ENCODE peak calls at places on chromosomes 12 and 14, in four cellular contexts. E is germinal center; W is activated T-cell treated with anti-CD3 and anti-CD28 coated beads, Interleukin-2, amount 50 U/mL, for 48 hours; B is stomach. U is an unnamed sample.

GRCh38 chr12:120067901-120068300 is 48.7 kb downstream of the RAB35 start:
- DNase-seq in B (no peak), W (no peak), E (no peak), U (no peak)

GRCh38 chr14:95098984-95099599 is 58.2 kb downstream of the DICER1 start:
- DNase-seq in B (peak; percentile 63), E (no peak), W (peak; percentile 26), U (no peak)

GRCh38 chr14:85426068-85426935 is 103.6 kb upstream of the FLRT2 start:
- DNase-seq in B (no peak), E (no peak), W (no peak), U (no peak)

GRCh38 chr12:27651201-27651600 is 45.0 kb upstream of the REP15 start:
- DNase-seq in W (no peak), B (no peak), E (no peak), U (no peak)

GRCh38 chr12:65740506-65740872 is 83.8 kb upstream of the HMGA2 start:
- DNase-seq in W (no peak), E (no peak), B (no peak), U (no peak)

GRCh38 chr14:92702441-92702918 is 45.9 kb downstream of the LGMN start:
- DNase-seq in E (no peak), B (no peak), W (no peak), U (no peak)

GRCh38 chr12:11836282-11836963 is 186.9 kb downstream of the ETV6 start:
- DNase-seq in E (peak; percentile 88), W (peak; percentile 79), B (peak; percentile 50), U (peak; percentile 78)

GRCh38 chr12:15597125-15597830 is 191.9 kb downstream of the EPS8 start:
- DNase-seq in W (no peak), E (no peak), B (no peak), U (no peak)

GRCh38 chr12:95739561-95740313 is 50.8 kb downstream of the NTN4 start:
- DNase-seq in W (no peak), E (no peak), B (no peak), U (no peak)

GRCh38 chr12:5827591-5827990 is 117.5 kb downstream of the ANO2 start:
- DNase-seq in B (no peak), E (no peak), W (no peak), U (no peak)

GRCh38 chr14:89489796-89490506 is 72.9 kb upstream of the FOXN3 start:
- DNase-seq in W (no peak), E (no peak), B (no peak), U (no peak)

GRCh38 chr14:100140452-100141132 is 18.9 kb downstream of the DEGS2 start:
- DNase-seq in B (peak; percentile 51), E (no peak), W (no peak), U (no peak)

GRCh38 chr12:109999983-110000505 is 814 bp downstream of the ANKRD13A start:
- DNase-seq in E (no peak), B (peak; percentile 35), W (no peak), U (no peak)

GRCh38 chr12:34595749-34596733 is 573.7 kb downstream of the ALG10 start:
- DNase-seq in W (no peak), E (no peak), B (no peak), U (peak; percentile 0)

GRCh38 chr12:83818888-83819287 is 1093.7 kb downstream of the SLC6A15 start:
- DNase-seq in B (no peak), E (no peak), W (no peak), U (no peak)

GRCh38 chr12:110279976-110280783 is 867 bp upstream of the ATP2A2 start:
- DNase-seq in B (peak; percentile 43), W (no peak), E (peak; percentile 71), U (peak; percentile 52)

GRCh38 chr12:102891756-102892155 is 25.3 kb downstream of the PAH start:
- DNase-seq in B (no peak), W (no peak), E (no peak), U (no peak)

GRCh38 chr12:70918321-70918720 is 2.2 kb downstream of the PTPRR start:
- DNase-seq in W (no peak), B (no peak), E (no peak), U (no peak)

GRCh38 chr12:91685917-91686316 is 459.7 kb downstream of the BTG1 start:
- DNase-seq in B (no peak), E (no peak), W (no peak), U (no peak)

GRCh38 chr14:65414961-65415589 is 2.5 kb downstream of the FUT8 start:
- DNase-seq in B (no peak), E (peak; percentile 26), W (no peak), U (peak; percentile 32)